ENCODE peak calls at places on chromosomes 4 and X, in six cellular contexts. C is DMS 273 treated with DMSO at 0.1 percent for 48 hours; S is RWPE1; D is activated CD4-positive, alpha-beta T cell treated with anti-CD3 and anti-CD28 coated beads for 4 hours; G is midbrain; O is H9. H is an unnamed sample.

GRCh38 chr4:36461344-36461743 is 179.9 kb downstream of the DTHD1 start:
- DNase-seq in C (no peak), S (no peak), D (no peak), G (no peak), O (no peak), H (no peak)

GRCh38 chr4:101103381-101104142 is 243.8 kb downstream of the PPP3CA start:
- DNase-seq in C (peak; percentile 38), S (no peak), D (no peak), G (peak; percentile 62), O (no peak), H (no peak)

GRCh38 chr4:138199568-138200235 is 42.4 kb downstream of the SLC7A11 start:
- DNase-seq in C (no peak), S (peak; percentile 85), D (no peak), G (peak; percentile 56), O (no peak), H (no peak)

GRCh38 chrX:107978080-107978479 is 4.1 kb downstream of the TEX13B start:
- DNase-seq in C (no peak), S (no peak), D (no peak), G (no peak), O (no peak), H (no peak)

GRCh38 chr4:930827-931193 is 1.3 kb downstream of the GAK start:
- DNase-seq in C (no peak), S (no peak), D (no peak), G (no peak), O (no peak), H (no peak)

GRCh38 chr4:89752932-89753598 is 83.9 kb downstream of the SNCA start:
- DNase-seq in C (no peak), S (peak; percentile 16), D (no peak), G (no peak), O (no peak), H (no peak)

GRCh38 chrX:111498538-111499103 is 12.8 kb upstream of the SERTM2 start:
- DNase-seq in C (no peak), S (no peak), D (no peak), G (no peak), O (no peak), H (no peak)

GRCh38 chr4:19700951-19701350 is 550.8 kb upstream of the SLIT2 start:
- DNase-seq in C (no peak), S (no peak), D (no peak), G (no peak), O (no peak), H (no peak)

GRCh38 chrX:68892651-68893050 is 63.8 kb downstream of the EFNB1 start:
- DNase-seq in C (no peak), S (no peak), D (no peak), G (no peak), O (no peak), H (no peak)

GRCh38 chr4:68606240-68606639 is 30.1 kb upstream of the UGT2B17 start:
- DNase-seq in C (no peak), S (no peak), D (no peak), G (no peak), O (no peak), H (no peak)

GRCh38 chrX:131262738-131263679 is 26.1 kb downstream of the IGSF1 start:
- DNase-seq in C (no peak), S (no peak), D (no peak), G (no peak), O (peak; percentile 69), H (no peak)

GRCh38 chrX:1246816-1247215 is 21.8 kb upstream of the CSF2RA start:
- DNase-seq in C (peak; percentile 31), S (peak; percentile 26), D (peak; percentile 70), G (peak; percentile 24), O (peak; percentile 81), H (peak; percentile 2)

GRCh38 chr4:1010522-1011021 is 854 bp upstream of the FGFRL1 start:
- DNase-seq in C (no peak), S (peak; percentile 65), D (peak; percentile 61), G (no peak), O (peak; percentile 62), H (no peak)

GRCh38 chrX:56233100-56233499 is 944 bp downstream of the KLF8 start:
- DNase-seq in C (no peak), S (no peak), D (no peak), G (no peak), O (peak; percentile 26), H (no peak)

GRCh38 chrX:10633722-10634121 is 13.3 kb upstream of the MID1 start:
- DNase-seq in C (no peak), S (peak; percentile 63), D (no peak), G (no peak), O (no peak), H (peak; percentile 32)

GRCh38 chrX:154750301-154751120 is at the start of gene GAB3:
- DNase-seq in C (no peak), S (no peak), D (peak; percentile 35), G (no peak), O (no peak), H (no peak)

GRCh38 chr4:1598641-1599481 is 85.3 kb downstream of the FAM53A start:
- DNase-seq in C (no peak), S (no peak), D (no peak), G (no peak), O (no peak), H (no peak)

GRCh38 chrX:10922158-10922557 is 189.0 kb upstream of the HCCS start:
- DNase-seq in C (no peak), S (peak; percentile 74), D (no peak), G (no peak), O (no peak), H (no peak)

GRCh38 chr4:7928711-7929505 is 10.8 kb downstream of the AFAP1 start:
- DNase-seq in C (no peak), S (no peak), D (no peak), G (peak; percentile 22), O (no peak), H (no peak)

GRCh38 chr4:145524535-145524934 is 42.9 kb downstream of the SMAD1 start:
- DNase-seq in C (no peak), S (no peak), D (no peak), G (no peak), O (no peak), H (no peak)

GRCh38 chr4:6342530-6343293 is 73.1 kb downstream of the WFS1 start:
- DNase-seq in C (no peak), S (no peak), D (no peak), G (no peak), O (no peak), H (no peak)

GRCh38 chrX:131083510-131084142 is 25.5 kb downstream of the ARHGAP36 start:
- DNase-seq in C (no peak), S (no peak), D (no peak), G (no peak), O (no peak), H (no peak)

GRCh38 chr4:20266215-20267082 is 14.7 kb downstream of the SLIT2 start:
- DNase-seq in C (no peak), S (no peak), D (no peak), G (no peak), O (no peak), H (no peak)

GRCh38 chrX:81286075-81286474 is 84.2 kb downstream of the SH3BGRL start:
- DNase-seq in C (no peak), S (no peak), D (no peak), G (no peak), O (no peak), H (no peak)

GRCh38 chr4:105248613-105249012 is 101.9 kb downstream of the TET2 start:
- DNase-seq in C (no peak), S (no peak), D (no peak), G (no peak), O (no peak), H (no peak)

GRCh38 chrX:19811807-19812604 is 75.4 kb downstream of the SH3KBP1 start:
- DNase-seq in C (peak; percentile 19), S (no peak), D (no peak), G (no peak), O (no peak), H (no peak)

GRCh38 chrX:48676893-48677270 is 6.7 kb upstream of the WAS start:
- DNase-seq in C (no peak), S (no peak), D (peak; percentile 3), G (no peak), O (peak; percentile 30), H (no peak)

GRCh38 chrX:11968991-11969390 is 169.3 kb upstream of the FRMPD4 start:
- DNase-seq in C (no peak), S (no peak), D (no peak), G (no peak), O (no peak), H (no peak)

GRCh38 chr4:125041372-125041930 is 273.3 kb upstream of the FAT4 start:
- DNase-seq in C (no peak), S (peak; percentile 44), D (no peak), G (no peak), O (no peak), H (no peak)

GRCh38 chr4:28654618-28655017 is 1794.0 kb downstream of the STIM2 start:
- DNase-seq in C (no peak), S (peak; percentile 20), D (no peak), G (no peak), O (no peak), H (no peak)

GRCh38 chr4:8917321-8917811 is 45.7 kb upstream of the HMX1 start:
- DNase-seq in C (no peak), S (no peak), D (no peak), G (no peak), O (no peak), H (no peak)